ENCODE peak calls at places on chromosomes 7 and 10, in seven cellular contexts. E, D, X, C, K, Y and J are unnamed samples.

GRCh38 chr10:116567335-116567734 is 21.6 kb downstream of the PNLIP start:
- DNase-seq in X (no peak), K (no peak), E (no peak), Y (no peak), C (no peak), D (no peak), J (no peak)

GRCh38 chr10:105793071-105793470 is 1152.0 kb downstream of the SORCS3 start:
- DNase-seq in D (no peak), Y (no peak), X (no peak), C (no peak), K (no peak), E (no peak), J (no peak)

GRCh38 chr10:59905066-59905734 is 1.2 kb downstream of the CCDC6 start:
- DNase-seq in Y (peak; percentile 65), D (peak; percentile 16), X (no peak), E (peak; percentile 59), K (peak; percentile 57), C (no peak), J (no peak)

GRCh38 chr7:112450807-112451661 is 774 bp downstream of the IFRD1 start:
- DNase-seq in C (peak; percentile 91), K (peak; percentile 98), X (peak; percentile 90), E (peak; percentile 95), D (peak; percentile 97), Y (peak; percentile 95), J (no peak)

GRCh38 chr7:63024446-63024845 is 974.2 kb upstream of the ZNF722 start:
- DNase-seq in D (no peak), Y (no peak), C (no peak), K (no peak), X (no peak), E (no peak), J (no peak)

GRCh38 chr7:9231683-9232082 is 798.3 kb downstream of the NXPH1 start:
- DNase-seq in Y (no peak), E (no peak), D (no peak), X (no peak), K (no peak), C (no peak), J (no peak)

GRCh38 chr10:98572594-98572993 is 125.9 kb upstream of the HPS1 start:
- DNase-seq in X (no peak), E (no peak), D (no peak), C (no peak), K (no peak), Y (no peak), J (no peak)

GRCh38 chr10:60430017-60430416 is 40.3 kb upstream of the ANK3 start:
- DNase-seq in E (no peak), D (peak; percentile 82), C (no peak), K (no peak), X (no peak), Y (no peak), J (no peak)

GRCh38 chr10:24851595-24851994 is 100.8 kb downstream of the PRTFDC1 start:
- DNase-seq in E (peak; percentile 54), C (no peak), Y (no peak), X (no peak), K (peak; percentile 45), D (peak; percentile 54), J (no peak)

GRCh38 chr7:98617051-98617959 is at the start of gene NPTX2:
- DNase-seq in X (no peak), Y (peak; percentile 70), C (no peak), D (no peak), E (peak; percentile 18), K (peak; percentile 82), J (no peak)

GRCh38 chr7:80415522-80415921 is 96.3 kb downstream of the GNAT3 start:
- DNase-seq in K (no peak), C (no peak), D (peak; percentile 60), Y (no peak), E (no peak), X (no peak), J (no peak)

GRCh38 chr7:32890010-32890552 is 1.5 kb downstream of the KBTBD2 start:
- DNase-seq in Y (no peak), X (no peak), C (no peak), K (no peak), D (peak; percentile 52), E (no peak), J (no peak)

GRCh38 chr10:76352300-76352699 is 920.9 kb downstream of the LRMDA start:
- DNase-seq in D (peak; percentile 96), K (no peak), E (no peak), C (no peak), Y (no peak), X (peak; percentile 7), J (no peak)

GRCh38 chr10:122291739-122292138 is 20.6 kb downstream of the BTBD16 start:
- DNase-seq in D (no peak), K (no peak), E (no peak), X (no peak), C (no peak), Y (no peak), J (no peak)

GRCh38 chr7:81002471-81002870 is 83.6 kb upstream of the SEMA3C start:
- DNase-seq in Y (no peak), E (no peak), D (no peak), K (no peak), C (no peak), X (no peak), J (no peak)

DNA sequence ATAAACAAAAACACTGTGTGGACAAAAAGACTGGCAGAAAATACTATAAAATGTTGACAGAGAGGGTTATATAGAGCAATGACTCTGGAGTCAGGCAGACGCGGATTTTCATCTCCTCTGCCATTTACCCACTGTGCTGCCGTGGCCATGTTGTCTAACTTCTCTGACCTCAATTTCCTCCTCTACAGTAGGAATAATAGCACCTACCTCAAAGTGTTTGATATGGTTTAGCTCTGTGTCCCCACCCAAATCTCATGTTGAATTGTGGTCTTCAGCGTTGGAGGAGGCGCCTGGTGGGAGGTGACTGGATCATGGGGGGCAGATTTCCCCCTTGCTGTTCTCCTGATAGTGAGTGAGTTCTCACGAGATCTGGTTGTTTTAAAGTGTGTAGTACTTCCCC is 78.2 kb upstream of the CALN1 start:
- DNase-seq in C (no peak), X (no peak), E (no peak), Y (no peak), D (no peak), K (no peak), J (no peak)
- TF ChIP-seq CTCF in C (no peak), X (no peak), E (no peak), Y (no peak), D (no peak), K (no peak), J (no peak)

DNA sequence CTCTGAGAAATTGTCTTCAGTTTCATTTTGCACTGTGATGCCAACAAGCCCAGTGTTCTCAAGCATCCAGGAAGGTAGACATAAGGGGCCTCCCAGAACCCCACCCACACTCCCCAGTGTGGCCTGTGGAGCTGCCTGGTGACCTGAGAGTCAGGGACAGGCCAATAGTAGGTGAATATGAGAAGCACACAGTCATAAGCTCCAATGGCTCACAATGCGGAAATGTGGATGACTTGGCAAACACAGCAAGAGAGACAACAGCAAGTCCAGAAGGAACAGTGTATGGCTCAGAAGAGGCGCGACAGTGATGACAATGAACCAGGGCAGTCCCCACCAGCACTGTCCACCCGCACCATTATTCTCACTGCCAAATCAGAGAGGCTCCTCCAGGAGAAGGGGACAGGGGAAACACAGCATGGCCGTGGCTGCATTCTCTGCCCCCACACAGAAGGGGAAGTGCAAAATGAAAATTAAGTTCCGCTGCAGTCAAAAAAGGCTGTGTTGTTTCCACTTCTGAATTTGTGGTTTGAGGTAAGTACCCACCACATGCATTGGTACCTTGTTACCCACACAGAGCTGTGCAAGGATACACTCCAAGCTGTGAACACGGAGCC is 419.8 kb downstream of the GRID1 start:
- DNase-seq in C (no peak), E (no peak), K (no peak), Y (no peak), D (no peak), X (no peak), J (no peak)
- H3K27ac ChIP-seq in C (no peak overlapping the region), E (no peak overlapping the region), K (no peak overlapping the region), Y (peak overlapping the region; percentile 22), D (no peak overlapping the region), X (no peak overlapping the region), J (no peak overlapping the region)

DNA sequence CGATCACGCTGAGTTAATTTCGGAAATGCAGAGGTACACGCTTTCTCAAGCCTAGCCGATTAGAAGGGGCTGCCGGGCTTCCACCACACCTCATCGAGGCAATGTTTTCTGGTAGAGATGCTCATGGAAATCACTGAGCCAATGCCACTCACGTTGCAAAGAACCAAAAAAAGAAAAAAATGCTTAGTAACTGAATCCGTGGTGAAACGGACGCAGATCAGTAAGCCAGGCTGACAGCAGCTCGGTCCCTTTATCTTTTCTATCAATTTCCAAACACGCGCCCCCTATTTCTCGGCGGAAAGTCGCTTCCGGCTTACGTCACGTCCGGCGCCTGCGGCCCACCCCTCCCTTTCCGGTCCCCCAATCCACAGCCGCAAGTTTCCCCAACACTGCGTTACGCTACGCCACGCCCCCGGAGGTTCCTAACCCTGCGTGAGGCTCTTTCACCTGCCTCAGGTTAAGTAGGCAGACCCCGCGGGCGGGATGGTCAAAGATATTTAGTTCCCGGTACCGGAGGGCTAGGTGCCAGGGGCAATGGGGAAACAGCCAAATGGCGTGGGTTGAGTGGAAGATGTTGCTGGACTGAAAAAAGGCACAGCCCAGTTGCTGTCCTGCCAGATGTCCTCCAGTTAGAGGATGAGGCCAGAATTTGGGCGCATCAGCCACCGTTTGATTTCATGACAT is at the start of gene NSUN6:
- DNase-seq in C (peak; percentile 81), E (peak; percentile 94), K (peak; percentile 94), D (peak; percentile 85), Y (peak; percentile 93), X (peak; percentile 75), J (peak; percentile 92)
- TF ChIP-seq POLR2A in C (peak; percentile 68), E (peak; percentile 77), K (peak; percentile 93), D (peak; percentile 81), Y (peak; percentile 40), X (no peak), J (peak; percentile 36)

DNA sequence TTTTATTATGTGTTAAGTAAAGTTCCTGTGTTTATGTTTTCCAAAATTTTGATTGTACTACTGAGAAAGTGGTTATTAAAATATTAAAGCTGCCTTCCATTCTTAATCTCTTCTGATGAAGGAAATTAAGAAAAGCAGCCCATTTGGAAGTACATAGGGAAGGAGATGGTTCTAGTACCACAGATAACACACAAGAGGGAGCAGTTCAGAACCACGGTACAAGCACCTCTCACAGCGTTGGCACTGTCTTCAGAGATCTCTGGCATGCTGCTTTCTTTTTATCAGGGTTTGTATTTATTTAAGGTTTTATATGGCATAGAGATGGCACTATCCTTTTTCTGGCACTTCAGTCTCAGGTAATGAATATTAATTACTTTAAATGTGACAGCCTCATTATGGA is 111.6 kb downstream of the PHTF2 start:
- DNase-seq in E (no peak), C (no peak), X (no peak), K (no peak), D (no peak), Y (no peak), J (no peak)
- TF ChIP-seq CTCF in E (no peak), C (no peak), X (peak; percentile 16), K (no peak), D (no peak), Y (no peak), J (no peak)

DNA sequence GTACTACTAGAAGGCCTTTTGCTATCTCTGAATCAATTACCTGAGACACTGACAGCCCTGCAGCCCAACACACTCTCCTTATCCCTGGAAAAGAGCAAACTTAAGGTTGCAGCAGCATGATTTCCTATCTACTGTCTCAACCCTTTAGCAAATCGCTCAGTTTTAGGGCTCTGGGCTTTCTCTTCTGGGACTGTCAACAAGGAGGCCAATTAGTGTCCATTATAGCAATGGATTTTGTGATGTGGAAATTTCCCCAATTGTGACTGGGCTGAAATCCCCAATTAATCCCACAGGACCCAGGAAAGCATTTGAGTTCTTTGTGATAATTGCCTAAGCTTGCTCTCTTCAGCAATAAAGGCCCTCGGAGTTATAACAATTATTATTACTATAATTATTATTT is 197.0 kb downstream of the ZNF438 start:
- DNase-seq in Y (no peak), E (no peak), K (no peak), X (no peak), D (no peak), C (no peak), J (no peak)
- H3K27ac ChIP-seq in Y (no peak overlapping the region), E (peak overlapping the region; percentile 6), K (no peak overlapping the region), X (no peak overlapping the region), D (no peak overlapping the region), C (no peak overlapping the region), J (no peak overlapping the region)